ENCODE peak calls at places on chromosome 5, in seven cellular contexts. One of them, this sample, is unnamed.

GRCh38 chr5:179731791-179732411 is 721 bp upstream of the MAML1 start:
- DNase-seq in stimulated activated CD8-positive, alpha-beta memory T cell treated with anti-CD3 and anti-CD28 coated beads, Interleukin-15, amount 100 ng/mL, for 4 hours: no peak
- DNase-seq in psoas muscle: peak
- DNase-seq in upper lobe of right lung: peak
- DNase-seq in activated CD4-positive, alpha-beta T cell treated with anti-CD3 and anti-CD28 coated beads for 24 hours: peak
- DNase-seq in GM12891: no peak
- DNase-seq in colonic mucosa: peak
- DNase-seq in this sample: peak

GRCh38 chr5:124239572-124239971 is 506.9 kb downstream of the ZNF608 start:
- DNase-seq in upper lobe of right lung: no peak
- DNase-seq in GM12891: no peak
- DNase-seq in colonic mucosa: no peak
- DNase-seq in activated CD4-positive, alpha-beta T cell treated with anti-CD3 and anti-CD28 coated beads for 24 hours: no peak
- DNase-seq in stimulated activated CD8-positive, alpha-beta memory T cell treated with anti-CD3 and anti-CD28 coated beads, Interleukin-15, amount 100 ng/mL, for 4 hours: no peak
- DNase-seq in psoas muscle: no peak
- DNase-seq in this sample: no peak

GRCh38 chr5:139063664-139064054 is 134.5 kb downstream of the SIL1 start:
- DNase-seq in upper lobe of right lung: no peak
- DNase-seq in GM12891: no peak
- DNase-seq in stimulated activated CD8-positive, alpha-beta memory T cell treated with anti-CD3 and anti-CD28 coated beads, Interleukin-15, amount 100 ng/mL, for 4 hours: no peak
- DNase-seq in psoas muscle: no peak
- DNase-seq in activated CD4-positive, alpha-beta T cell treated with anti-CD3 and anti-CD28 coated beads for 24 hours: no peak
- DNase-seq in colonic mucosa: no peak
- DNase-seq in this sample: no peak

GRCh38 chr5:138282918-138283742 is 8.7 kb upstream of the GFRA3 start:
- DNase-seq in psoas muscle: no peak
- DNase-seq in upper lobe of right lung: peak
- DNase-seq in activated CD4-positive, alpha-beta T cell treated with anti-CD3 and anti-CD28 coated beads for 24 hours: no peak
- DNase-seq in GM12891: no peak
- DNase-seq in colonic mucosa: no peak
- DNase-seq in stimulated activated CD8-positive, alpha-beta memory T cell treated with anti-CD3 and anti-CD28 coated beads, Interleukin-15, amount 100 ng/mL, for 4 hours: no peak
- DNase-seq in this sample: no peak

GRCh38 chr5:54257366-54258118 is 52.8 kb downstream of the ARL15 start:
- DNase-seq in activated CD4-positive, alpha-beta T cell treated with anti-CD3 and anti-CD28 coated beads for 24 hours: no peak
- DNase-seq in psoas muscle: no peak
- DNase-seq in colonic mucosa: no peak
- DNase-seq in GM12891: no peak
- DNase-seq in stimulated activated CD8-positive, alpha-beta memory T cell treated with anti-CD3 and anti-CD28 coated beads, Interleukin-15, amount 100 ng/mL, for 4 hours: no peak
- DNase-seq in upper lobe of right lung: no peak
- DNase-seq in this sample: no peak

GRCh38 chr5:123700624-123701023 is 188.6 kb downstream of the CSNK1G3 start:
- DNase-seq in colonic mucosa: no peak
- DNase-seq in psoas muscle: no peak
- DNase-seq in activated CD4-positive, alpha-beta T cell treated with anti-CD3 and anti-CD28 coated beads for 24 hours: no peak
- DNase-seq in stimulated activated CD8-positive, alpha-beta memory T cell treated with anti-CD3 and anti-CD28 coated beads, Interleukin-15, amount 100 ng/mL, for 4 hours: no peak
- DNase-seq in GM12891: no peak
- DNase-seq in upper lobe of right lung: no peak
- DNase-seq in this sample: no peak

GRCh38 chr5:153223376-153223775 is 267.1 kb upstream of the GRIA1 start:
- DNase-seq in stimulated activated CD8-positive, alpha-beta memory T cell treated with anti-CD3 and anti-CD28 coated beads, Interleukin-15, amount 100 ng/mL, for 4 hours: no peak
- DNase-seq in GM12891: no peak
- DNase-seq in psoas muscle: no peak
- DNase-seq in upper lobe of right lung: no peak
- DNase-seq in activated CD4-positive, alpha-beta T cell treated with anti-CD3 and anti-CD28 coated beads for 24 hours: no peak
- DNase-seq in colonic mucosa: no peak
- DNase-seq in this sample: no peak

GRCh38 chr5:29015523-29015922 is 1977.1 kb upstream of the CDH9 start:
- DNase-seq in activated CD4-positive, alpha-beta T cell treated with anti-CD3 and anti-CD28 coated beads for 24 hours: no peak
- DNase-seq in colonic mucosa: no peak
- DNase-seq in upper lobe of right lung: no peak
- DNase-seq in stimulated activated CD8-positive, alpha-beta memory T cell treated with anti-CD3 and anti-CD28 coated beads, Interleukin-15, amount 100 ng/mL, for 4 hours: no peak
- DNase-seq in GM12891: no peak
- DNase-seq in psoas muscle: no peak
- DNase-seq in this sample: no peak

GRCh38 chr5:160199410-160199911 is 29.8 kb upstream of the FABP6 start:
- DNase-seq in activated CD4-positive, alpha-beta T cell treated with anti-CD3 and anti-CD28 coated beads for 24 hours: peak
- DNase-seq in colonic mucosa: peak
- DNase-seq in psoas muscle: peak
- DNase-seq in stimulated activated CD8-positive, alpha-beta memory T cell treated with anti-CD3 and anti-CD28 coated beads, Interleukin-15, amount 100 ng/mL, for 4 hours: peak
- DNase-seq in upper lobe of right lung: peak
- DNase-seq in GM12891: peak
- DNase-seq in this sample: peak

GRCh38 chr5:138275895-138276294 is 1.5 kb upstream of the GFRA3 start:
- DNase-seq in psoas muscle: no peak
- DNase-seq in GM12891: no peak
- DNase-seq in colonic mucosa: no peak
- DNase-seq in stimulated activated CD8-positive, alpha-beta memory T cell treated with anti-CD3 and anti-CD28 coated beads, Interleukin-15, amount 100 ng/mL, for 4 hours: no peak
- DNase-seq in activated CD4-positive, alpha-beta T cell treated with anti-CD3 and anti-CD28 coated beads for 24 hours: no peak
- DNase-seq in upper lobe of right lung: no peak
- DNase-seq in this sample: no peak

GRCh38 chr5:107484261-107484660 is 186.5 kb downstream of the EFNA5 start:
- DNase-seq in upper lobe of right lung: no peak
- DNase-seq in stimulated activated CD8-positive, alpha-beta memory T cell treated with anti-CD3 and anti-CD28 coated beads, Interleukin-15, amount 100 ng/mL, for 4 hours: no peak
- DNase-seq in GM12891: no peak
- DNase-seq in activated CD4-positive, alpha-beta T cell treated with anti-CD3 and anti-CD28 coated beads for 24 hours: no peak
- DNase-seq in psoas muscle: no peak
- DNase-seq in colonic mucosa: no peak
- DNase-seq in this sample: no peak

GRCh38 chr5:141913560-141913959 is 10.1 kb upstream of the DELE1 start:
- DNase-seq in stimulated activated CD8-positive, alpha-beta memory T cell treated with anti-CD3 and anti-CD28 coated beads, Interleukin-15, amount 100 ng/mL, for 4 hours: no peak
- DNase-seq in psoas muscle: no peak
- DNase-seq in GM12891: no peak
- DNase-seq in colonic mucosa: no peak
- DNase-seq in upper lobe of right lung: no peak
- DNase-seq in activated CD4-positive, alpha-beta T cell treated with anti-CD3 and anti-CD28 coated beads for 24 hours: no peak
- DNase-seq in this sample: no peak

GRCh38 chr5:159061186-159061796 is 38.4 kb downstream of the EBF1 start:
- DNase-seq in GM12891: no peak
- DNase-seq in activated CD4-positive, alpha-beta T cell treated with anti-CD3 and anti-CD28 coated beads for 24 hours: no peak
- DNase-seq in colonic mucosa: no peak
- DNase-seq in psoas muscle: peak
- DNase-seq in stimulated activated CD8-positive, alpha-beta memory T cell treated with anti-CD3 and anti-CD28 coated beads, Interleukin-15, amount 100 ng/mL, for 4 hours: no peak
- DNase-seq in upper lobe of right lung: no peak
- DNase-seq in this sample: no peak

GRCh38 chr5:65299841-65300240 is 181.9 kb downstream of the ADAMTS6 start:
- DNase-seq in GM12891: no peak
- DNase-seq in colonic mucosa: no peak
- DNase-seq in stimulated activated CD8-positive, alpha-beta memory T cell treated with anti-CD3 and anti-CD28 coated beads, Interleukin-15, amount 100 ng/mL, for 4 hours: no peak
- DNase-seq in activated CD4-positive, alpha-beta T cell treated with anti-CD3 and anti-CD28 coated beads for 24 hours: no peak
- DNase-seq in upper lobe of right lung: no peak
- DNase-seq in psoas muscle: no peak
- DNase-seq in this sample: no peak

GRCh38 chr5:93649234-93649900 is 66.3 kb downstream of the NR2F1 start:
- DNase-seq in activated CD4-positive, alpha-beta T cell treated with anti-CD3 and anti-CD28 coated beads for 24 hours: no peak
- DNase-seq in upper lobe of right lung: no peak
- DNase-seq in stimulated activated CD8-positive, alpha-beta memory T cell treated with anti-CD3 and anti-CD28 coated beads, Interleukin-15, amount 100 ng/mL, for 4 hours: no peak
- DNase-seq in psoas muscle: no peak
- DNase-seq in colonic mucosa: no peak
- DNase-seq in GM12891: no peak
- DNase-seq in this sample: no peak

GRCh38 chr5:100779669-100780375 is 123.3 kb downstream of the ST8SIA4 start:
- DNase-seq in GM12891: no peak
- DNase-seq in colonic mucosa: peak
- DNase-seq in activated CD4-positive, alpha-beta T cell treated with anti-CD3 and anti-CD28 coated beads for 24 hours: no peak
- DNase-seq in stimulated activated CD8-positive, alpha-beta memory T cell treated with anti-CD3 and anti-CD28 coated beads, Interleukin-15, amount 100 ng/mL, for 4 hours: no peak
- DNase-seq in psoas muscle: no peak
- DNase-seq in upper lobe of right lung: no peak
- DNase-seq in this sample: no peak

GRCh38 chr5:174529925-174530681 is 194.3 kb upstream of the MSX2 start:
- DNase-seq in colonic mucosa: no peak
- DNase-seq in GM12891: no peak
- DNase-seq in psoas muscle: no peak
- DNase-seq in upper lobe of right lung: no peak
- DNase-seq in stimulated activated CD8-positive, alpha-beta memory T cell treated with anti-CD3 and anti-CD28 coated beads, Interleukin-15, amount 100 ng/mL, for 4 hours: no peak
- DNase-seq in activated CD4-positive, alpha-beta T cell treated with anti-CD3 and anti-CD28 coated beads for 24 hours: no peak
- DNase-seq in this sample: no peak

GRCh38 chr5:10695055-10695649 is 65.9 kb downstream of the DAP start:
- DNase-seq in psoas muscle: peak
- DNase-seq in colonic mucosa: peak
- DNase-seq in GM12891: no peak
- DNase-seq in upper lobe of right lung: peak
- DNase-seq in stimulated activated CD8-positive, alpha-beta memory T cell treated with anti-CD3 and anti-CD28 coated beads, Interleukin-15, amount 100 ng/mL, for 4 hours: no peak
- DNase-seq in activated CD4-positive, alpha-beta T cell treated with anti-CD3 and anti-CD28 coated beads for 24 hours: no peak
- DNase-seq in this sample: peak

GRCh38 chr5:1174122-1174936 is 27.1 kb upstream of the SLC6A19 start:
- DNase-seq in upper lobe of right lung: peak
- DNase-seq in psoas muscle: peak
- DNase-seq in activated CD4-positive, alpha-beta T cell treated with anti-CD3 and anti-CD28 coated beads for 24 hours: peak
- DNase-seq in stimulated activated CD8-positive, alpha-beta memory T cell treated with anti-CD3 and anti-CD28 coated beads, Interleukin-15, amount 100 ng/mL, for 4 hours: no peak
- DNase-seq in colonic mucosa: peak
- DNase-seq in GM12891: no peak
- DNase-seq in this sample: peak

GRCh38 chr5:160173-160510 is 31.2 kb upstream of the LRRC14B start:
- DNase-seq in GM12891: no peak
- DNase-seq in colonic mucosa: no peak
- DNase-seq in stimulated activated CD8-positive, alpha-beta memory T cell treated with anti-CD3 and anti-CD28 coated beads, Interleukin-15, amount 100 ng/mL, for 4 hours: no peak
- DNase-seq in psoas muscle: no peak
- DNase-seq in activated CD4-positive, alpha-beta T cell treated with anti-CD3 and anti-CD28 coated beads for 24 hours: no peak
- DNase-seq in upper lobe of right lung: peak
- DNase-seq in this sample: no peak

GRCh38 chr5:154215531-154215930 is 25.0 kb downstream of the GALNT10 start:
- DNase-seq in activated CD4-positive, alpha-beta T cell treated with anti-CD3 and anti-CD28 coated beads for 24 hours: no peak
- DNase-seq in colonic mucosa: no peak
- DNase-seq in psoas muscle: no peak
- DNase-seq in GM12891: no peak
- DNase-seq in upper lobe of right lung: no peak
- DNase-seq in stimulated activated CD8-positive, alpha-beta memory T cell treated with anti-CD3 and anti-CD28 coated beads, Interleukin-15, amount 100 ng/mL, for 4 hours: no peak
- DNase-seq in this sample: no peak

GRCh38 chr5:155087036-155087435 is 73.5 kb downstream of the KIF4B start:
- DNase-seq in colonic mucosa: no peak
- DNase-seq in upper lobe of right lung: no peak
- DNase-seq in GM12891: no peak
- DNase-seq in activated CD4-positive, alpha-beta T cell treated with anti-CD3 and anti-CD28 coated beads for 24 hours: no peak
- DNase-seq in psoas muscle: no peak
- DNase-seq in stimulated activated CD8-positive, alpha-beta memory T cell treated with anti-CD3 and anti-CD28 coated beads, Interleukin-15, amount 100 ng/mL, for 4 hours: no peak
- DNase-seq in this sample: no peak

GRCh38 chr5:81097733-81098132 is 135.4 kb upstream of the CKMT2 start:
- DNase-seq in GM12891: no peak
- DNase-seq in stimulated activated CD8-positive, alpha-beta memory T cell treated with anti-CD3 and anti-CD28 coated beads, Interleukin-15, amount 100 ng/mL, for 4 hours: no peak
- DNase-seq in upper lobe of right lung: no peak
- DNase-seq in psoas muscle: no peak
- DNase-seq in activated CD4-positive, alpha-beta T cell treated with anti-CD3 and anti-CD28 coated beads for 24 hours: no peak
- DNase-seq in colonic mucosa: no peak
- DNase-seq in this sample: no peak

GRCh38 chr5:23877847-23878246 is 370.4 kb downstream of the PRDM9 start:
- DNase-seq in upper lobe of right lung: no peak
- DNase-seq in psoas muscle: no peak
- DNase-seq in colonic mucosa: no peak
- DNase-seq in GM12891: no peak
- DNase-seq in activated CD4-positive, alpha-beta T cell treated with anti-CD3 and anti-CD28 coated beads for 24 hours: no peak
- DNase-seq in stimulated activated CD8-positive, alpha-beta memory T cell treated with anti-CD3 and anti-CD28 coated beads, Interleukin-15, amount 100 ng/mL, for 4 hours: no peak
- DNase-seq in this sample: no peak

GRCh38 chr5:132947661-132948060 is 15.8 kb downstream of the AFF4 start:
- DNase-seq in stimulated activated CD8-positive, alpha-beta memory T cell treated with anti-CD3 and anti-CD28 coated beads, Interleukin-15, amount 100 ng/mL, for 4 hours: no peak
- DNase-seq in upper lobe of right lung: no peak
- DNase-seq in activated CD4-positive, alpha-beta T cell treated with anti-CD3 and anti-CD28 coated beads for 24 hours: no peak
- DNase-seq in GM12891: no peak
- DNase-seq in colonic mucosa: no peak
- DNase-seq in psoas muscle: no peak
- DNase-seq in this sample: no peak

GRCh38 chr5:81179959-81180358 is 53.2 kb upstream of the CKMT2 start:
- DNase-seq in activated CD4-positive, alpha-beta T cell treated with anti-CD3 and anti-CD28 coated beads for 24 hours: no peak
- DNase-seq in psoas muscle: no peak
- DNase-seq in stimulated activated CD8-positive, alpha-beta memory T cell treated with anti-CD3 and anti-CD28 coated beads, Interleukin-15, amount 100 ng/mL, for 4 hours: no peak
- DNase-seq in GM12891: no peak
- DNase-seq in colonic mucosa: no peak
- DNase-seq in upper lobe of right lung: no peak
- DNase-seq in this sample: no peak

GRCh38 chr5:141326088-141326854 is 4.0 kb upstream of the PCDHGA1 start:
- DNase-seq in activated CD4-positive, alpha-beta T cell treated with anti-CD3 and anti-CD28 coated beads for 24 hours: peak
- DNase-seq in GM12891: no peak
- DNase-seq in psoas muscle: peak
- DNase-seq in upper lobe of right lung: peak
- DNase-seq in colonic mucosa: peak
- DNase-seq in stimulated activated CD8-positive, alpha-beta memory T cell treated with anti-CD3 and anti-CD28 coated beads, Interleukin-15, amount 100 ng/mL, for 4 hours: peak
- DNase-seq in this sample: no peak

GRCh38 chr5:172723508-172723907 is 47.5 kb downstream of the DUSP1 start:
- DNase-seq in stimulated activated CD8-positive, alpha-beta memory T cell treated with anti-CD3 and anti-CD28 coated beads, Interleukin-15, amount 100 ng/mL, for 4 hours: no peak
- DNase-seq in colonic mucosa: no peak
- DNase-seq in psoas muscle: no peak
- DNase-seq in upper lobe of right lung: no peak
- DNase-seq in GM12891: no peak
- DNase-seq in activated CD4-positive, alpha-beta T cell treated with anti-CD3 and anti-CD28 coated beads for 24 hours: no peak
- DNase-seq in this sample: no peak

GRCh38 chr5:104199771-104200170 is 637.2 kb upstream of the NUDT12 start:
- DNase-seq in GM12891: no peak
- DNase-seq in activated CD4-positive, alpha-beta T cell treated with anti-CD3 and anti-CD28 coated beads for 24 hours: no peak
- DNase-seq in psoas muscle: no peak
- DNase-seq in upper lobe of right lung: no peak
- DNase-seq in stimulated activated CD8-positive, alpha-beta memory T cell treated with anti-CD3 and anti-CD28 coated beads, Interleukin-15, amount 100 ng/mL, for 4 hours: no peak
- DNase-seq in colonic mucosa: no peak
- DNase-seq in this sample: no peak

GRCh38 chr5:79595086-79595485 is 17.2 kb upstream of the TENT2 start:
- DNase-seq in upper lobe of right lung: no peak
- DNase-seq in activated CD4-positive, alpha-beta T cell treated with anti-CD3 and anti-CD28 coated beads for 24 hours: no peak
- DNase-seq in GM12891: no peak
- DNase-seq in psoas muscle: no peak
- DNase-seq in stimulated activated CD8-positive, alpha-beta memory T cell treated with anti-CD3 and anti-CD28 coated beads, Interleukin-15, amount 100 ng/mL, for 4 hours: no peak
- DNase-seq in colonic mucosa: no peak
- DNase-seq in this sample: no peak

This sample was measured in GM13977.